ENCODE peak calls at places on chromosome 22, in four cellular contexts. Y is amniotic epithelial cell, P is fibroblast of the conjunctiva, X is left ventricle myocardium inferior. T is an unnamed sample.

GRCh38 chr22:43627485-43628252 is 184.4 kb downstream of the EFCAB6 start:
- DNase-seq in X (no peak), Y (no peak), P (no peak), T (no peak)

GRCh38 chr22:22351366-22351765 is 106.8 kb downstream of the VPREB1 start:
- DNase-seq in Y (no peak), P (no peak), X (no peak), T (no peak)

GRCh38 chr22:43263645-43264514 is 76.9 kb upstream of the TTLL12 start:
- DNase-seq in P (no peak), Y (peak; percentile 68), X (peak; percentile 43), T (peak; percentile 21)

GRCh38 chr22:17359501-17359900 is 9.8 kb upstream of the CECR2 start:
- DNase-seq in Y (no peak), P (no peak), X (no peak), T (no peak)

GRCh38 chr22:43228330-43228729 is 41.4 kb upstream of the TTLL12 start:
- DNase-seq in Y (peak; percentile 16), X (no peak), P (peak; percentile 8), T (no peak)

GRCh38 chr22:48607901-48608650 is 1219.6 kb downstream of the BRD1 start:
- DNase-seq in P (no peak), Y (no peak), X (no peak), T (no peak)

GRCh38 chr22:26887456-26887855 is 230.1 kb downstream of the MIAT start:
- DNase-seq in X (no peak), Y (peak; percentile 86), P (peak; percentile 63), T (peak; percentile 86)

GRCh38 chr22:48948575-48949170 is 879.0 kb downstream of the BRD1 start:
- DNase-seq in Y (no peak), X (no peak), P (no peak), T (no peak)